ENCODE peak calls at places on chromosome 11, in six cellular contexts. One of them, this sample, is unnamed.
A peak's percentile ranks its signal among the peaks of the same experiment; 100 is the strongest.

GRCh38 chr11:31487848-31488247 is 21.6 kb downstream of the IMMP1L start:
- DNase-seq in head of caudate nucleus: no peak
- DNase-seq in stimulated activated CD4-positive, alpha-beta T cell treated with anti-CD3 and anti-CD28 coated beads, TNF-alpha, amount 100 ng/mL, for 48 hours: no peak
- DNase-seq in brain pericyte: no peak
- DNase-seq in GM23248: peak; percentile 66
- DNase-seq in RPMI7951: peak; percentile 53
- DNase-seq in this sample: peak; percentile 53

GRCh38 chr11:23288001-23288783 is 427.9 kb upstream of the CCDC179 start:
- DNase-seq in stimulated activated CD4-positive, alpha-beta T cell treated with anti-CD3 and anti-CD28 coated beads, TNF-alpha, amount 100 ng/mL, for 48 hours: no peak
- DNase-seq in GM23248: peak; percentile 89
- DNase-seq in brain pericyte: peak; percentile 33
- DNase-seq in head of caudate nucleus: no peak
- DNase-seq in RPMI7951: peak; percentile 26
- DNase-seq in this sample: no peak

GRCh38 chr11:14454861-14455632 is 44.6 kb downstream of the COPB1 start:
- DNase-seq in head of caudate nucleus: no peak
- DNase-seq in GM23248: peak; percentile 65
- DNase-seq in RPMI7951: peak; percentile 31
- DNase-seq in stimulated activated CD4-positive, alpha-beta T cell treated with anti-CD3 and anti-CD28 coated beads, TNF-alpha, amount 100 ng/mL, for 48 hours: no peak
- DNase-seq in brain pericyte: no peak
- DNase-seq in this sample: peak; percentile 9

GRCh38 chr11:104073950-104074349 is 37.5 kb downstream of the DDI1 start:
- DNase-seq in RPMI7951: no peak
- DNase-seq in head of caudate nucleus: no peak
- DNase-seq in GM23248: peak; percentile 72
- DNase-seq in brain pericyte: no peak
- DNase-seq in stimulated activated CD4-positive, alpha-beta T cell treated with anti-CD3 and anti-CD28 coated beads, TNF-alpha, amount 100 ng/mL, for 48 hours: no peak
- DNase-seq in this sample: no peak

GRCh38 chr11:2737876-2738275 is 38.1 kb upstream of the KCNQ1OT1 start:
- DNase-seq in head of caudate nucleus: no peak
- DNase-seq in RPMI7951: peak; percentile 16
- DNase-seq in GM23248: peak; percentile 23
- DNase-seq in stimulated activated CD4-positive, alpha-beta T cell treated with anti-CD3 and anti-CD28 coated beads, TNF-alpha, amount 100 ng/mL, for 48 hours: no peak
- DNase-seq in brain pericyte: no peak
- DNase-seq in this sample: no peak

GRCh38 chr11:6219359-6219758 is 14.0 kb downstream of the C11orf42 start:
- DNase-seq in head of caudate nucleus: no peak
- DNase-seq in GM23248: peak; percentile 98
- DNase-seq in brain pericyte: no peak
- DNase-seq in RPMI7951: peak; percentile 86
- DNase-seq in stimulated activated CD4-positive, alpha-beta T cell treated with anti-CD3 and anti-CD28 coated beads, TNF-alpha, amount 100 ng/mL, for 48 hours: no peak
- DNase-seq in this sample: no peak

GRCh38 chr11:5011254-5011653 is 16.6 kb downstream of the OR51L1 start:
- DNase-seq in stimulated activated CD4-positive, alpha-beta T cell treated with anti-CD3 and anti-CD28 coated beads, TNF-alpha, amount 100 ng/mL, for 48 hours: no peak
- DNase-seq in GM23248: no peak
- DNase-seq in brain pericyte: no peak
- DNase-seq in RPMI7951: no peak
- DNase-seq in head of caudate nucleus: no peak
- DNase-seq in this sample: no peak

GRCh38 chr11:114089748-114090147 is 30.2 kb downstream of the ZBTB16 start:
- DNase-seq in GM23248: no peak
- DNase-seq in brain pericyte: no peak
- DNase-seq in RPMI7951: no peak
- DNase-seq in stimulated activated CD4-positive, alpha-beta T cell treated with anti-CD3 and anti-CD28 coated beads, TNF-alpha, amount 100 ng/mL, for 48 hours: no peak
- DNase-seq in head of caudate nucleus: no peak
- DNase-seq in this sample: no peak

GRCh38 chr11:61118004-61118403 is 15.7 kb downstream of the CD5 start:
- DNase-seq in brain pericyte: no peak
- DNase-seq in GM23248: no peak
- DNase-seq in RPMI7951: no peak
- DNase-seq in head of caudate nucleus: no peak
- DNase-seq in stimulated activated CD4-positive, alpha-beta T cell treated with anti-CD3 and anti-CD28 coated beads, TNF-alpha, amount 100 ng/mL, for 48 hours: no peak
- DNase-seq in this sample: no peak

GRCh38 chr11:10605941-10606381 is 37.5 kb upstream of the LYVE1 start:
- DNase-seq in head of caudate nucleus: peak; percentile 49
- DNase-seq in GM23248: peak; percentile 89
- DNase-seq in brain pericyte: peak; percentile 57
- DNase-seq in stimulated activated CD4-positive, alpha-beta T cell treated with anti-CD3 and anti-CD28 coated beads, TNF-alpha, amount 100 ng/mL, for 48 hours: no peak
- DNase-seq in RPMI7951: peak; percentile 32
- DNase-seq in this sample: peak; percentile 8

GRCh38 chr11:8277691-8278090 is 14.0 kb upstream of the LMO1 start:
- DNase-seq in stimulated activated CD4-positive, alpha-beta T cell treated with anti-CD3 and anti-CD28 coated beads, TNF-alpha, amount 100 ng/mL, for 48 hours: no peak
- DNase-seq in RPMI7951: no peak
- DNase-seq in GM23248: no peak
- DNase-seq in head of caudate nucleus: no peak
- DNase-seq in brain pericyte: no peak
- DNase-seq in this sample: no peak

GRCh38 chr11:12243511-12243910 is 133.1 kb downstream of the MICAL2 start:
- DNase-seq in GM23248: no peak
- DNase-seq in head of caudate nucleus: peak; percentile 32
- DNase-seq in brain pericyte: no peak
- DNase-seq in RPMI7951: no peak
- DNase-seq in stimulated activated CD4-positive, alpha-beta T cell treated with anti-CD3 and anti-CD28 coated beads, TNF-alpha, amount 100 ng/mL, for 48 hours: no peak
- DNase-seq in this sample: no peak

GRCh38 chr11:60761436-60762190 is 4.9 kb downstream of the MS4A15 start:
- DNase-seq in stimulated activated CD4-positive, alpha-beta T cell treated with anti-CD3 and anti-CD28 coated beads, TNF-alpha, amount 100 ng/mL, for 48 hours: no peak
- DNase-seq in GM23248: no peak
- DNase-seq in RPMI7951: no peak
- DNase-seq in brain pericyte: no peak
- DNase-seq in head of caudate nucleus: no peak
- DNase-seq in this sample: no peak

GRCh38 chr11:19060629-19061028 is at the start of gene MRGPRX2:
- DNase-seq in head of caudate nucleus: no peak
- DNase-seq in brain pericyte: no peak
- DNase-seq in GM23248: no peak
- DNase-seq in stimulated activated CD4-positive, alpha-beta T cell treated with anti-CD3 and anti-CD28 coated beads, TNF-alpha, amount 100 ng/mL, for 48 hours: no peak
- DNase-seq in RPMI7951: no peak
- DNase-seq in this sample: no peak

GRCh38 chr11:72724851-72725730 is 27.1 kb downstream of the ARAP1 start:
- DNase-seq in stimulated activated CD4-positive, alpha-beta T cell treated with anti-CD3 and anti-CD28 coated beads, TNF-alpha, amount 100 ng/mL, for 48 hours: peak; percentile 59
- DNase-seq in RPMI7951: peak; percentile 76
- DNase-seq in head of caudate nucleus: peak; percentile 84
- DNase-seq in GM23248: peak; percentile 78
- DNase-seq in brain pericyte: peak; percentile 58
- DNase-seq in this sample: peak; percentile 80

GRCh38 chr11:117145393-117145761 is 1.3 kb downstream of the PAFAH1B2 start:
- DNase-seq in head of caudate nucleus: no peak
- DNase-seq in brain pericyte: no peak
- DNase-seq in GM23248: peak; percentile 79
- DNase-seq in stimulated activated CD4-positive, alpha-beta T cell treated with anti-CD3 and anti-CD28 coated beads, TNF-alpha, amount 100 ng/mL, for 48 hours: no peak
- DNase-seq in RPMI7951: peak; percentile 53
- DNase-seq in this sample: peak; percentile 16

GRCh38 chr11:114166897-114167323 is 107.4 kb downstream of the ZBTB16 start:
- DNase-seq in RPMI7951: peak; percentile 91
- DNase-seq in stimulated activated CD4-positive, alpha-beta T cell treated with anti-CD3 and anti-CD28 coated beads, TNF-alpha, amount 100 ng/mL, for 48 hours: no peak
- DNase-seq in GM23248: peak; percentile 88
- DNase-seq in brain pericyte: peak; percentile 76
- DNase-seq in head of caudate nucleus: no peak
- DNase-seq in this sample: no peak

GRCh38 chr11:114145166-114145695 is 85.7 kb downstream of the ZBTB16 start:
- DNase-seq in head of caudate nucleus: no peak
- DNase-seq in stimulated activated CD4-positive, alpha-beta T cell treated with anti-CD3 and anti-CD28 coated beads, TNF-alpha, amount 100 ng/mL, for 48 hours: no peak
- DNase-seq in GM23248: no peak
- DNase-seq in brain pericyte: no peak
- DNase-seq in RPMI7951: no peak
- DNase-seq in this sample: no peak

GRCh38 chr11:76978818-76979217 is 55.4 kb upstream of the B3GNT6 start:
- DNase-seq in RPMI7951: no peak
- DNase-seq in stimulated activated CD4-positive, alpha-beta T cell treated with anti-CD3 and anti-CD28 coated beads, TNF-alpha, amount 100 ng/mL, for 48 hours: no peak
- DNase-seq in GM23248: no peak
- DNase-seq in head of caudate nucleus: peak; percentile 35
- DNase-seq in brain pericyte: no peak
- DNase-seq in this sample: no peak

GRCh38 chr11:59186130-59186594 is 14.2 kb downstream of the DTX4 start:
- DNase-seq in stimulated activated CD4-positive, alpha-beta T cell treated with anti-CD3 and anti-CD28 coated beads, TNF-alpha, amount 100 ng/mL, for 48 hours: no peak
- DNase-seq in brain pericyte: no peak
- DNase-seq in GM23248: peak; percentile 41
- DNase-seq in head of caudate nucleus: peak; percentile 75
- DNase-seq in RPMI7951: no peak
- DNase-seq in this sample: peak; percentile 50

GRCh38 chr11:114619659-114620173 is 24.1 kb upstream of the NXPE4 start:
- DNase-seq in GM23248: no peak
- DNase-seq in RPMI7951: no peak
- DNase-seq in brain pericyte: no peak
- DNase-seq in stimulated activated CD4-positive, alpha-beta T cell treated with anti-CD3 and anti-CD28 coated beads, TNF-alpha, amount 100 ng/mL, for 48 hours: no peak
- DNase-seq in head of caudate nucleus: no peak
- DNase-seq in this sample: no peak

GRCh38 chr11:33934450-33934849 is 42.6 kb upstream of the LMO2 start:
- DNase-seq in brain pericyte: no peak
- DNase-seq in GM23248: no peak
- DNase-seq in RPMI7951: no peak
- DNase-seq in head of caudate nucleus: no peak
- DNase-seq in stimulated activated CD4-positive, alpha-beta T cell treated with anti-CD3 and anti-CD28 coated beads, TNF-alpha, amount 100 ng/mL, for 48 hours: no peak
- DNase-seq in this sample: no peak

GRCh38 chr11:68927280-68928107 is 23.8 kb downstream of the IGHMBP2 start:
- DNase-seq in stimulated activated CD4-positive, alpha-beta T cell treated with anti-CD3 and anti-CD28 coated beads, TNF-alpha, amount 100 ng/mL, for 48 hours: no peak
- DNase-seq in GM23248: no peak
- DNase-seq in RPMI7951: no peak
- DNase-seq in head of caudate nucleus: no peak
- DNase-seq in brain pericyte: no peak
- DNase-seq in this sample: no peak

GRCh38 chr11:1078191-1078601 is 3.5 kb downstream of the MUC2 start:
- DNase-seq in RPMI7951: no peak
- DNase-seq in head of caudate nucleus: no peak
- DNase-seq in stimulated activated CD4-positive, alpha-beta T cell treated with anti-CD3 and anti-CD28 coated beads, TNF-alpha, amount 100 ng/mL, for 48 hours: no peak
- DNase-seq in brain pericyte: no peak
- DNase-seq in GM23248: no peak
- DNase-seq in this sample: no peak

GRCh38 chr11:87820026-87820425 is 355.2 kb downstream of the RAB38 start:
- DNase-seq in stimulated activated CD4-positive, alpha-beta T cell treated with anti-CD3 and anti-CD28 coated beads, TNF-alpha, amount 100 ng/mL, for 48 hours: no peak
- DNase-seq in brain pericyte: no peak
- DNase-seq in head of caudate nucleus: no peak
- DNase-seq in RPMI7951: no peak
- DNase-seq in GM23248: no peak
- DNase-seq in this sample: no peak

GRCh38 chr11:94958118-94958517 is 15.2 kb downstream of the CWC15 start:
- DNase-seq in head of caudate nucleus: no peak
- DNase-seq in stimulated activated CD4-positive, alpha-beta T cell treated with anti-CD3 and anti-CD28 coated beads, TNF-alpha, amount 100 ng/mL, for 48 hours: no peak
- DNase-seq in RPMI7951: peak; percentile 25
- DNase-seq in GM23248: peak; percentile 78
- DNase-seq in brain pericyte: no peak
- DNase-seq in this sample: no peak

GRCh38 chr11:121055076-121055475 is 31.2 kb downstream of the TBCEL start:
- DNase-seq in stimulated activated CD4-positive, alpha-beta T cell treated with anti-CD3 and anti-CD28 coated beads, TNF-alpha, amount 100 ng/mL, for 48 hours: no peak
- DNase-seq in GM23248: no peak
- DNase-seq in brain pericyte: no peak
- DNase-seq in RPMI7951: no peak
- DNase-seq in head of caudate nucleus: no peak
- DNase-seq in this sample: no peak

GRCh38 chr11:86064236-86064803 is 4.6 kb downstream of the PICALM start:
- DNase-seq in stimulated activated CD4-positive, alpha-beta T cell treated with anti-CD3 and anti-CD28 coated beads, TNF-alpha, amount 100 ng/mL, for 48 hours: no peak
- DNase-seq in brain pericyte: no peak
- DNase-seq in head of caudate nucleus: no peak
- DNase-seq in RPMI7951: no peak
- DNase-seq in GM23248: peak; percentile 72
- DNase-seq in this sample: no peak

GRCh38 chr11:15671216-15671615 is 556.5 kb downstream of the INSC start:
- DNase-seq in GM23248: no peak
- DNase-seq in stimulated activated CD4-positive, alpha-beta T cell treated with anti-CD3 and anti-CD28 coated beads, TNF-alpha, amount 100 ng/mL, for 48 hours: no peak
- DNase-seq in head of caudate nucleus: no peak
- DNase-seq in RPMI7951: no peak
- DNase-seq in brain pericyte: no peak
- DNase-seq in this sample: no peak

GRCh38 chr11:126112547-126112946 is 49.9 kb upstream of the CDON start:
- DNase-seq in brain pericyte: no peak
- DNase-seq in head of caudate nucleus: no peak
- DNase-seq in stimulated activated CD4-positive, alpha-beta T cell treated with anti-CD3 and anti-CD28 coated beads, TNF-alpha, amount 100 ng/mL, for 48 hours: no peak
- DNase-seq in RPMI7951: no peak
- DNase-seq in GM23248: peak; percentile 94
- DNase-seq in this sample: no peak

GRCh38 chr11:109012996-109013395 is 348.1 kb downstream of the DDX10 start:
- DNase-seq in head of caudate nucleus: no peak
- DNase-seq in brain pericyte: no peak
- DNase-seq in RPMI7951: no peak
- DNase-seq in stimulated activated CD4-positive, alpha-beta T cell treated with anti-CD3 and anti-CD28 coated beads, TNF-alpha, amount 100 ng/mL, for 48 hours: no peak
- DNase-seq in GM23248: no peak
- DNase-seq in this sample: no peak